ENCODE peak calls at places on chromosome 6, in seven cellular contexts. V is aorta; T is pancreas; Y is prostate gland; J is CD8-positive, alpha-beta T cell; H is colonic mucosa; C is esophagus squamous epithelium. D is an unnamed sample. For H3K36me3 and H3K27me3, the result is how much of the 10 kb centered on the place peaks cover.

GRCh38 chr6:6515691-6516607 is 72.6 kb upstream of the LY86 start:
- DNase-seq in Y (no peak), J (no peak), T (no peak), C (no peak), V (no peak), H (no peak), D (no peak)

GRCh38 chr6:75993236-75994162 is 79.0 kb downstream of the IMPG1 start:
- DNase-seq in C (no peak), H (no peak), J (no peak), Y (no peak), V (no peak), T (no peak), D (no peak)

GRCh38 chr6:162099685-162100084 is 627.9 kb downstream of the PRKN start:
- DNase-seq in Y (no peak), J (no peak), C (no peak), H (no peak), T (peak), V (peak), D (no peak)

GRCh38 chr6:160015778-160016684 is 47.1 kb downstream of the IGF2R start:
- DNase-seq in J (no peak), Y (no peak), C (no peak), T (no peak), V (no peak), H (no peak), D (no peak)

GRCh38 chr6:9007062-9007461 is 571.7 kb upstream of the SLC35B3 start:
- DNase-seq in C (no peak), V (no peak), J (no peak), T (no peak), Y (no peak), H (no peak), D (no peak)

GRCh38 chr6:40759259-40759658 is 172.1 kb upstream of the LRFN2 start:
- DNase-seq in C (no peak), J (no peak), Y (no peak), H (no peak), T (no peak), V (no peak), D (no peak)

GRCh38 chr6:139846538-139847321 is 472.3 kb upstream of the CITED2 start:
- DNase-seq in C (no peak), J (no peak), H (peak), T (no peak), Y (no peak), V (peak), D (no peak)

GRCh38 chr6:134663800-134664535 is 285.9 kb downstream of the ALDH8A1 start:
- DNase-seq in V (no peak), Y (no peak), T (no peak), H (no peak), J (no peak), C (no peak), D (no peak)

GRCh38 chr6:158442309-158442705 is 117.6 kb upstream of the TMEM181 start:
- DNase-seq in T (no peak), J (no peak), H (no peak), C (no peak), Y (no peak), V (no peak), D (no peak)

GRCh38 chr6:62775427-62776022 is 435.7 kb upstream of the FKBP1C start:
- DNase-seq in Y (no peak), C (no peak), T (no peak), J (no peak), H (no peak), V (no peak), D (no peak)

GRCh38 chr6:52551483-52552277 is 25.2 kb downstream of the TRAM2 start:
- DNase-seq in C (no peak), T (peak), Y (peak), V (peak), H (peak), J (no peak), D (peak)

GRCh38 chr6:133699986-133700385 is 188.9 kb upstream of the TCF21 start:
- DNase-seq in Y (no peak), C (no peak), T (no peak), V (no peak), J (no peak), H (no peak), D (no peak)

GRCh38 chr6:140915001-140915950 is 1217.4 kb upstream of the GJE1 start:
- DNase-seq in V (no peak), H (no peak), J (no peak), Y (no peak), C (no peak), T (no peak), D (no peak)

GRCh38 chr6:160395187-160395586 is 47.0 kb downstream of the SLC22A3 start:
- DNase-seq in Y (no peak), T (no peak), H (no peak), J (no peak), C (no peak), V (no peak), D (no peak)

GRCh38 chr6:23587582-23587981 is 538.4 kb upstream of the NRSN1 start:
- DNase-seq in H (no peak), Y (no peak), T (no peak), C (no peak), J (no peak), V (no peak), D (no peak)

GRCh38 chr6:157452096-157452495 is 71.1 kb downstream of the ZDHHC14 start:
- DNase-seq in V (no peak), H (no peak), Y (no peak), T (no peak), C (no peak), J (no peak), D (no peak)

GRCh38 chr6:168529214-168529613 is 88.2 kb downstream of the SMOC2 start:
- DNase-seq in H (no peak), T (no peak), Y (no peak), C (no peak), V (no peak), J (no peak), D (no peak)

GRCh38 chr6:87334683-87335082 is 5.6 kb upstream of the GJB7 start:
- DNase-seq in Y (no peak), H (no peak), C (no peak), J (no peak), T (no peak), V (no peak), D (no peak)

GRCh38 chr6:152054441-152054840 is 247.0 kb downstream of the ESR1 start:
- DNase-seq in H (no peak), T (no peak), J (no peak), Y (no peak), C (no peak), V (no peak), D (no peak)

GRCh38 chr6:90197854-90198496 is 98.7 kb downstream of the BACH2 start:
- DNase-seq in V (peak), T (no peak), H (no peak), C (no peak), J (no peak), Y (no peak), D (no peak)

GRCh38 chr6:150590448-150590847 is 9.2 kb upstream of the PLEKHG1 start:
- DNase-seq in C (no peak), V (no peak), Y (no peak), J (no peak), T (no peak), H (no peak), D (no peak)

GRCh38 chr6:5389086-5389745 is 127.9 kb downstream of the FARS2 start:
- DNase-seq in T (no peak), C (no peak), J (no peak), V (no peak), H (no peak), Y (no peak), D (no peak)

GRCh38 chr6:108732101-108732870 is 115.9 kb upstream of the ARMC2 start:
- DNase-seq in V (no peak), Y (no peak), J (no peak), H (peak), C (no peak), T (no peak), D (peak)

GRCh38 chr6:40882321-40882720 is 156.7 kb downstream of the UNC5CL start:
- DNase-seq in H (no peak), T (peak), J (no peak), Y (no peak), V (no peak), C (no peak), D (no peak)

GRCh38 chr6:89161326-89162046 is 15.6 kb downstream of the PM20D2 start:
- DNase-seq in T (no peak), V (no peak), H (no peak), C (no peak), J (no peak), Y (no peak), D (no peak)
- H3K36me3 ChIP-seq in T (under half), V (under half), H (under half), C (half or more), J (under half), Y (under half), D (under half)

GRCh38 chr6:167287513-167288048 is 3.5 kb upstream of the UNC93A start:
- DNase-seq in H (no peak), C (no peak), T (no peak), V (no peak), Y (no peak), J (no peak), D (no peak)

GRCh38 chr6:167285077-167285770 is 5.9 kb upstream of the UNC93A start:
- DNase-seq in V (no peak), C (no peak), H (peak), J (no peak), Y (no peak), T (no peak), D (no peak)

GRCh38 chr6:167276772-167277533 is 14.2 kb upstream of the UNC93A start:
- DNase-seq in T (no peak), J (no peak), V (no peak), C (no peak), Y (no peak), H (no peak), D (no peak)

GRCh38 chr6:167279766-167280440 is 11.2 kb upstream of the UNC93A start:
- DNase-seq in H (no peak), T (no peak), C (no peak), V (no peak), Y (no peak), J (no peak), D (no peak)

DNA sequence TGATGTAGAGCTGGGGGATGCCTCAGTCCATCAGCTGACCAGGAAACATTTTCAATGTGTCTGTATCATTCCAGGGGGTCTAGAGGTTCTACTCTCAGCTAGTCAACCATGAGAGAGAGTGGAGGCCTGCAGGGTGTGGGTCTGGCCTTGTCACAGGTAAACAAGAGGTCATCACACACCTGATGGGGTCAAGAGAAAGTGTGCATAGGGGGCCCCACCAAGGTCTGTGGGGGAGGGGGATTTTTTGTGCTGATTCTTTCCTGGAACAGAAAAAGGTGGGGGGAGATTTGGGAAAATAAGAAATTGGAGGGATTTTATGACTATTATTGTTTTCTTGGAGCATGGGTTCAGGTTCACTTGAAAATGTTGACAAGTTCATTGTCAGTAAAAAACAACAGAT is 8.9 kb upstream of the UNC93A start:
- DNase-seq in J (no peak), C (no peak), T (no peak), V (no peak), H (no peak), Y (no peak), D (no peak)
- H3K27me3 ChIP-seq in J (under half), C (under half), T (under half), V (under half), H (under half), Y (under half), D (under half)

DNA sequence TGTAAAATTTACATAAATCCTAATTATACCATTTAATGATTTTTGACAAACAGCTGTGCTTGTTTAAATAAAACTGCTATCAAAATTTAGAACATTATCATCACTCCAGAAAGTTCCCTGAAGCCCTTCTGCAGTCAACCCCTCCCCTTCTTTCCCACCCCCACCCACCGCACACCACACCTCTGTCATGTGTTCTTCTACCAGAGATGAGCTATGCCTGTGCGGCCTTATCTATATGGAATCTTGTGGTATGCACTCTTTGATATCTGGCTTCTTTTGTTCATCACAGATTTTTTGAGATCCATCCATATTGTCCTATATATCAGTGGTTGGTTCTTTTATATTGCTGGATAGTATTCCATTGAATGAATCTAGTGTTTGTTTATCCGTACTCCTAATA is 7.2 kb downstream of the MYLIP start:
- DNase-seq in Y (no peak), T (no peak), V (no peak), C (no peak), J (peak), H (no peak), D (no peak)
- H3K36me3 ChIP-seq in Y (under half), T (under half), V (under half), C (under half), J (under half), H (under half), D (under half)

GRCh38 chr6:100618349-100618671 is 153.6 kb upstream of the SIM1 start:
- DNase-seq in V (no peak), C (no peak), J (no peak), H (no peak), T (no peak), Y (no peak), D (no peak)
- H3K27me3 ChIP-seq in V (under half), C (under half), J (under half), H (under half), T (under half), Y (under half), D (under half)

D was measured in osteoblast.